ENCODE peak calls at places on chromosomes 13 and 19, in ten cellular contexts. One of them, this sample, is unnamed.

GRCh38 chr13:21055511-21056045 is 5.8 kb downstream of the LATS2 start:
- DNase-seq in A549: no peak
- DNase-seq in kidney: peak; percentile 51
- DNase-seq in aorta: no peak
- DNase-seq in CD4-positive, alpha-beta T cell: no peak
- DNase-seq in psoas muscle: peak; percentile 46
- DNase-seq in neural progenitor cell: no peak
- DNase-seq in HepG2: no peak
- DNase-seq in breast epithelium: no peak
- DNase-seq in PC-3: no peak
- DNase-seq in this sample: no peak

GRCh38 chr19:33040994-33041827 is 23.5 kb downstream of the RHPN2 start:
- DNase-seq in A549: peak; percentile 100
- DNase-seq in kidney: peak; percentile 90
- DNase-seq in aorta: no peak
- DNase-seq in CD4-positive, alpha-beta T cell: no peak
- DNase-seq in psoas muscle: peak; percentile 57
- DNase-seq in neural progenitor cell: no peak
- DNase-seq in HepG2: peak; percentile 100
- DNase-seq in breast epithelium: no peak
- DNase-seq in PC-3: peak; percentile 96
- DNase-seq in this sample: no peak

GRCh38 chr13:74203576-74203975 is 69.4 kb upstream of the KLF12 start:
- DNase-seq in A549: no peak
- DNase-seq in kidney: no peak
- DNase-seq in aorta: no peak
- DNase-seq in CD4-positive, alpha-beta T cell: no peak
- DNase-seq in psoas muscle: no peak
- DNase-seq in neural progenitor cell: no peak
- DNase-seq in HepG2: no peak
- DNase-seq in breast epithelium: no peak
- DNase-seq in PC-3: no peak
- DNase-seq in this sample: no peak

GRCh38 chr19:10554760-10555612 is 10.8 kb downstream of the KRI1 start:
- DNase-seq in A549: no peak
- DNase-seq in kidney: no peak
- DNase-seq in aorta: no peak
- DNase-seq in CD4-positive, alpha-beta T cell: no peak
- DNase-seq in psoas muscle: peak; percentile 46
- DNase-seq in neural progenitor cell: no peak
- DNase-seq in HepG2: no peak
- DNase-seq in breast epithelium: peak; percentile 68
- DNase-seq in PC-3: no peak
- DNase-seq in this sample: no peak

GRCh38 chr13:93226623-93227279 is at the start of gene GPC6:
- DNase-seq in A549: peak; percentile 82
- DNase-seq in kidney: peak; percentile 57
- DNase-seq in aorta: peak; percentile 80
- DNase-seq in CD4-positive, alpha-beta T cell: no peak
- DNase-seq in psoas muscle: no peak
- DNase-seq in neural progenitor cell: peak; percentile 84
- DNase-seq in HepG2: peak; percentile 79
- DNase-seq in breast epithelium: no peak
- DNase-seq in PC-3: peak; percentile 75
- DNase-seq in this sample: no peak

GRCh38 chr19:42540071-42540553 is 11.8 kb upstream of the CEACAM1 start:
- DNase-seq in A549: no peak
- DNase-seq in kidney: no peak
- DNase-seq in aorta: no peak
- DNase-seq in CD4-positive, alpha-beta T cell: no peak
- DNase-seq in psoas muscle: no peak
- DNase-seq in neural progenitor cell: peak; percentile 58
- DNase-seq in HepG2: no peak
- DNase-seq in breast epithelium: no peak
- DNase-seq in PC-3: no peak
- DNase-seq in this sample: no peak

GRCh38 chr13:40446365-40446764 is 220.1 kb downstream of the FOXO1 start:
- DNase-seq in A549: no peak
- DNase-seq in kidney: no peak
- DNase-seq in aorta: no peak
- DNase-seq in CD4-positive, alpha-beta T cell: no peak
- DNase-seq in psoas muscle: no peak
- DNase-seq in neural progenitor cell: no peak
- DNase-seq in HepG2: no peak
- DNase-seq in breast epithelium: no peak
- DNase-seq in PC-3: no peak
- DNase-seq in this sample: no peak

GRCh38 chr19:4803736-4804695 is 12.5 kb downstream of the FEM1A start:
- DNase-seq in A549: peak; percentile 52
- DNase-seq in kidney: peak; percentile 80
- DNase-seq in aorta: no peak
- DNase-seq in CD4-positive, alpha-beta T cell: peak; percentile 46
- DNase-seq in psoas muscle: peak; percentile 84
- DNase-seq in neural progenitor cell: peak; percentile 93
- DNase-seq in HepG2: peak; percentile 66
- DNase-seq in breast epithelium: no peak
- DNase-seq in PC-3: peak; percentile 80
- DNase-seq in this sample: peak; percentile 38

GRCh38 chr13:56713656-56714055 is 427.1 kb upstream of the PRR20A start:
- DNase-seq in A549: no peak
- DNase-seq in kidney: no peak
- DNase-seq in aorta: no peak
- DNase-seq in CD4-positive, alpha-beta T cell: no peak
- DNase-seq in psoas muscle: no peak
- DNase-seq in neural progenitor cell: no peak
- DNase-seq in HepG2: no peak
- DNase-seq in breast epithelium: no peak
- DNase-seq in PC-3: no peak
- DNase-seq in this sample: no peak

GRCh38 chr13:30763786-30764440 is 28.6 kb downstream of the ALOX5AP start:
- DNase-seq in A549: no peak
- DNase-seq in kidney: no peak
- DNase-seq in aorta: no peak
- DNase-seq in CD4-positive, alpha-beta T cell: no peak
- DNase-seq in psoas muscle: no peak
- DNase-seq in neural progenitor cell: no peak
- DNase-seq in HepG2: no peak
- DNase-seq in breast epithelium: no peak
- DNase-seq in PC-3: peak; percentile 31
- DNase-seq in this sample: no peak

GRCh38 chr19:9309974-9310446 is 372 bp upstream of the ZNF699 start:
- DNase-seq in A549: peak; percentile 94
- DNase-seq in kidney: peak; percentile 97
- DNase-seq in aorta: peak; percentile 98
- DNase-seq in CD4-positive, alpha-beta T cell: no peak
- DNase-seq in psoas muscle: peak; percentile 91
- DNase-seq in neural progenitor cell: peak; percentile 98
- DNase-seq in HepG2: no peak
- DNase-seq in breast epithelium: no peak
- DNase-seq in PC-3: peak; percentile 97
- DNase-seq in this sample: no peak

GRCh38 chr13:74335370-74335769 is 201.2 kb upstream of the KLF12 start:
- DNase-seq in A549: no peak
- DNase-seq in kidney: no peak
- DNase-seq in aorta: no peak
- DNase-seq in CD4-positive, alpha-beta T cell: no peak
- DNase-seq in psoas muscle: no peak
- DNase-seq in neural progenitor cell: no peak
- DNase-seq in HepG2: no peak
- DNase-seq in breast epithelium: no peak
- DNase-seq in PC-3: no peak
- DNase-seq in this sample: no peak

GRCh38 chr13:108322206-108322824 is 52.8 kb downstream of the TNFSF13B start:
- DNase-seq in A549: peak; percentile 27
- DNase-seq in kidney: no peak
- DNase-seq in aorta: no peak
- DNase-seq in CD4-positive, alpha-beta T cell: no peak
- DNase-seq in psoas muscle: no peak
- DNase-seq in neural progenitor cell: peak; percentile 64
- DNase-seq in HepG2: peak; percentile 23
- DNase-seq in breast epithelium: no peak
- DNase-seq in PC-3: peak; percentile 60
- DNase-seq in this sample: no peak

GRCh38 chr19:43367822-43368221 is 14.3 kb downstream of the CD177 start:
- DNase-seq in A549: no peak
- DNase-seq in kidney: no peak
- DNase-seq in aorta: no peak
- DNase-seq in CD4-positive, alpha-beta T cell: no peak
- DNase-seq in psoas muscle: no peak
- DNase-seq in neural progenitor cell: no peak
- DNase-seq in HepG2: no peak
- DNase-seq in breast epithelium: no peak
- DNase-seq in PC-3: no peak
- DNase-seq in this sample: no peak

GRCh38 chr19:34316741-34317241 is 48.2 kb upstream of the GPI start:
- DNase-seq in A549: peak; percentile 36
- DNase-seq in kidney: no peak
- DNase-seq in aorta: no peak
- DNase-seq in CD4-positive, alpha-beta T cell: no peak
- DNase-seq in psoas muscle: no peak
- DNase-seq in neural progenitor cell: no peak
- DNase-seq in HepG2: no peak
- DNase-seq in breast epithelium: no peak
- DNase-seq in PC-3: peak; percentile 17
- DNase-seq in this sample: no peak

GRCh38 chr13:83377486-83377885 is 504.8 kb downstream of the SLITRK1 start:
- DNase-seq in A549: no peak
- DNase-seq in kidney: no peak
- DNase-seq in aorta: no peak
- DNase-seq in CD4-positive, alpha-beta T cell: no peak
- DNase-seq in psoas muscle: no peak
- DNase-seq in neural progenitor cell: no peak
- DNase-seq in HepG2: no peak
- DNase-seq in breast epithelium: no peak
- DNase-seq in PC-3: no peak
- DNase-seq in this sample: no peak

GRCh38 chr19:29013988-29014387 is 199.0 kb downstream of the UQCRFS1 start:
- DNase-seq in A549: no peak
- DNase-seq in kidney: no peak
- DNase-seq in aorta: peak; percentile 32
- DNase-seq in CD4-positive, alpha-beta T cell: no peak
- DNase-seq in psoas muscle: no peak
- DNase-seq in neural progenitor cell: no peak
- DNase-seq in HepG2: no peak
- DNase-seq in breast epithelium: no peak
- DNase-seq in PC-3: no peak
- DNase-seq in this sample: no peak

GRCh38 chr19:2309734-2310362 is 1.9 kb upstream of the LINGO3 start:
- DNase-seq in A549: peak; percentile 35
- DNase-seq in kidney: no peak
- DNase-seq in aorta: no peak
- DNase-seq in CD4-positive, alpha-beta T cell: no peak
- DNase-seq in psoas muscle: no peak
- DNase-seq in neural progenitor cell: no peak
- DNase-seq in HepG2: no peak
- DNase-seq in breast epithelium: no peak
- DNase-seq in PC-3: peak; percentile 43
- DNase-seq in this sample: no peak

DNA sequence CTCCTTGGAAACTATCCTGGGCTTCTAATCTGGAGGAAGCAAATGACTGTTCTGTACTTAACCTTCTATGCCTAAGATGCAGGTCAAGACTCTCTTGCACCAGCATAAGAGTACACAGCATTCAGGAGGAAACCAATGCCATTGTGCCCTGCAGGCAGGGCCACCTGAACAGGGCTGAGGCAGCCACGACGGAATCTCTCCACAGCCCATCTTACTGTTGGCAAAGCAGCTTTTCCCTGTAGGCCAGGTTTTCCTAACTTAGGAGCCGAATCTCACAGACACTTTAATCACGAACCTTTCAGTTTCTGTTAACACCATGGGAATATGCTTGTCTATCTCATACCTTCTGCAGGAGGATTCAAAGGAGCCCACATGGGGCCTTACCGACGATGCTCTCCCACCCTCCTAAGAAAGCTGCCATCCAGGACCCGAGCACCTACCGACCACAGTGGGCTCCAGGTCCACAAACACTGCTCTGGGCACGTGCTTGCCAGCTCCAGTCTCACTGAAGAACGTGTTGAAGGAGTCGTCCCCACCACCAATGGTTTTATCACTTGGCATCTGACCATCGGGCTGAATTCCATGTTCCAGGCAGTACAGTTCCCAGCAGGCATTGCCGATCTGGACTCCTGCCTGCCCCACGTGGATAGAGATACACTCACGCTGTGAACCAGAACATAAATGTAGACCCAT is 2.6 kb downstream of the TUBA3C start:
- DNase-seq in A549: no peak
- DNase-seq in kidney: no peak
- DNase-seq in aorta: peak; percentile 16
- DNase-seq in CD4-positive, alpha-beta T cell: no peak
- DNase-seq in psoas muscle: no peak
- DNase-seq in neural progenitor cell: no peak
- DNase-seq in HepG2: no peak
- DNase-seq in breast epithelium: no peak
- DNase-seq in PC-3: no peak
- DNase-seq in this sample: no peak
- H3K9me3 ChIP-seq in A549: no peaks in the 10 kb centered on the region
- H3K9me3 ChIP-seq in kidney: no peaks in the 10 kb centered on the region
- H3K9me3 ChIP-seq in aorta: peaks cover 4% of the 10 kb centered on the region
- H3K9me3 ChIP-seq in CD4-positive, alpha-beta T cell: no peaks in the 10 kb centered on the region
- H3K9me3 ChIP-seq in psoas muscle: no peaks in the 10 kb centered on the region
- H3K9me3 ChIP-seq in neural progenitor cell: peaks cover 4% of the 10 kb centered on the region
- H3K9me3 ChIP-seq in HepG2: no peaks in the 10 kb centered on the region
- H3K9me3 ChIP-seq in breast epithelium: no peaks in the 10 kb centered on the region
- H3K9me3 ChIP-seq in PC-3: no peaks in the 10 kb centered on the region
- H3K9me3 ChIP-seq in this sample: no peaks in the 10 kb centered on the region

GRCh38 chr19:36514012-36514612 is 14.0 kb downstream of the ZNF260 start:
- DNase-seq in A549: peak; percentile 58
- DNase-seq in kidney: no peak
- DNase-seq in aorta: no peak
- DNase-seq in CD4-positive, alpha-beta T cell: no peak
- DNase-seq in psoas muscle: no peak
- DNase-seq in neural progenitor cell: no peak
- DNase-seq in HepG2: no peak
- DNase-seq in breast epithelium: no peak
- DNase-seq in PC-3: no peak
- DNase-seq in this sample: no peak
- H3K9me3 ChIP-seq in A549: peaks cover 99% of the 10 kb centered on the region
- H3K9me3 ChIP-seq in kidney: peaks cover 45% of the 10 kb centered on the region
- H3K9me3 ChIP-seq in aorta: peaks cover 25% of the 10 kb centered on the region
- H3K9me3 ChIP-seq in CD4-positive, alpha-beta T cell: peaks cover 97% of the 10 kb centered on the region
- H3K9me3 ChIP-seq in psoas muscle: peaks cover 98% of the 10 kb centered on the region
- H3K9me3 ChIP-seq in neural progenitor cell: peaks cover 85% of the 10 kb centered on the region
- H3K9me3 ChIP-seq in HepG2: peaks cover 85% of the 10 kb centered on the region
- H3K9me3 ChIP-seq in breast epithelium: peaks cover 91% of the 10 kb centered on the region
- H3K9me3 ChIP-seq in PC-3: peaks cover 37% of the 10 kb centered on the region
- H3K9me3 ChIP-seq in this sample: peaks cover 48% of the 10 kb centered on the region

GRCh38 chr19:435056-435706 is 25.7 kb downstream of the SHC2 start:
- DNase-seq in A549: no peak
- DNase-seq in kidney: peak; percentile 67
- DNase-seq in aorta: no peak
- DNase-seq in CD4-positive, alpha-beta T cell: no peak
- DNase-seq in psoas muscle: peak; percentile 74
- DNase-seq in neural progenitor cell: no peak
- DNase-seq in HepG2: no peak
- DNase-seq in breast epithelium: no peak
- DNase-seq in PC-3: no peak
- DNase-seq in this sample: no peak
- H3K9me3 ChIP-seq in A549: peaks cover 3% of the 10 kb centered on the region
- H3K9me3 ChIP-seq in kidney: no peaks in the 10 kb centered on the region
- H3K9me3 ChIP-seq in aorta: no peaks in the 10 kb centered on the region
- H3K9me3 ChIP-seq in CD4-positive, alpha-beta T cell: no peaks in the 10 kb centered on the region
- H3K9me3 ChIP-seq in psoas muscle: no peaks in the 10 kb centered on the region
- H3K9me3 ChIP-seq in neural progenitor cell: no peaks in the 10 kb centered on the region
- H3K9me3 ChIP-seq in HepG2: peaks cover 5% of the 10 kb centered on the region
- H3K9me3 ChIP-seq in breast epithelium: no peaks in the 10 kb centered on the region
- H3K9me3 ChIP-seq in PC-3: no peaks in the 10 kb centered on the region
- H3K9me3 ChIP-seq in this sample: no peaks in the 10 kb centered on the region

GRCh38 chr19:11806354-11807098 is 7.5 kb upstream of the ZNF440 start:
- DNase-seq in A549: no peak
- DNase-seq in kidney: no peak
- DNase-seq in aorta: no peak
- DNase-seq in CD4-positive, alpha-beta T cell: no peak
- DNase-seq in psoas muscle: no peak
- DNase-seq in neural progenitor cell: no peak
- DNase-seq in HepG2: no peak
- DNase-seq in breast epithelium: no peak
- DNase-seq in PC-3: no peak
- DNase-seq in this sample: no peak
- H3K9me3 ChIP-seq in A549: peaks cover 16% of the 10 kb centered on the region
- H3K9me3 ChIP-seq in kidney: peaks cover 9% of the 10 kb centered on the region
- H3K9me3 ChIP-seq in aorta: peaks cover 8% of the 10 kb centered on the region
- H3K9me3 ChIP-seq in CD4-positive, alpha-beta T cell: peaks cover 46% of the 10 kb centered on the region
- H3K9me3 ChIP-seq in psoas muscle: peaks cover 47% of the 10 kb centered on the region
- H3K9me3 ChIP-seq in neural progenitor cell: peaks cover 33% of the 10 kb centered on the region
- H3K9me3 ChIP-seq in HepG2: no peaks in the 10 kb centered on the region
- H3K9me3 ChIP-seq in breast epithelium: peaks cover 19% of the 10 kb centered on the region
- H3K9me3 ChIP-seq in PC-3: peaks cover 64% of the 10 kb centered on the region
- H3K9me3 ChIP-seq in this sample: peaks cover 16% of the 10 kb centered on the region

This sample was measured in T-helper 17 cell.